ENCODE peak calls at places on chromosomes 3 and 15, in nine cellular contexts. X is stimulated activated CD4-positive, alpha-beta T cell treated with anti-CD3 and anti-CD28 coated beads, Interleukin-1b, Interleukin-23, amount 100 ng/mL, for 48 hours; A is A673; R is astrocyte; Q is RWPE1; J is hippocampal formation; O is frontal cortex; G is HEK293T; P is activated T-helper 1 cell treated with Interleukin-2 at 50 U/mL for 16 hours. L is an unnamed sample.

GRCh38 chr3:190127797-190128196 is 7.1 kb upstream of the P3H2 start:
- DNase-seq in Q (no peak), G (no peak), X (no peak), J (no peak), P (no peak), A (no peak), O (no peak), R (no peak), L (no peak)

GRCh38 chr3:170809021-170809974 is 60.7 kb downstream of the RPL22L1 start:
- DNase-seq in J (peak), G (peak), R (peak), A (peak), X (no peak), P (no peak), O (peak), Q (peak), L (peak)

GRCh38 chr3:183082355-183082915 is 16.9 kb downstream of the MCCC1 start:
- DNase-seq in R (no peak), J (no peak), P (no peak), O (no peak), A (no peak), X (no peak), Q (no peak), G (no peak), L (no peak)

GRCh38 chr3:52220380-52221026 is 4.9 kb downstream of the TLR9 start:
- DNase-seq in A (peak), J (peak), O (peak), R (no peak), Q (peak), X (peak), P (peak), G (peak), L (peak)

GRCh38 chr3:4421121-4421520 is 45.9 kb downstream of the SUMF1 start:
- DNase-seq in J (no peak), R (peak), G (no peak), Q (peak), A (no peak), P (no peak), O (no peak), X (peak), L (no peak)

GRCh38 chr15:67110400-67110799 is 45.0 kb downstream of the SMAD3 start:
- DNase-seq in X (no peak), A (no peak), R (no peak), P (no peak), O (no peak), G (no peak), J (no peak), Q (no peak), L (no peak)

GRCh38 chr3:169545606-169546005 is 117.9 kb downstream of the MECOM start:
- DNase-seq in P (no peak), O (no peak), Q (peak), R (no peak), J (no peak), A (no peak), G (no peak), X (no peak), L (no peak)

GRCh38 chr3:10242182-10243065 is 5.8 kb upstream of the TATDN2 start:
- DNase-seq in X (peak), G (no peak), J (no peak), Q (no peak), O (no peak), P (peak), R (peak), A (no peak), L (no peak)

GRCh38 chr15:82081904-82082810 is 36.3 kb upstream of the MEX3B start:
- DNase-seq in G (peak), J (no peak), Q (no peak), X (no peak), O (no peak), A (peak), P (no peak), R (peak), L (no peak)

GRCh38 chr3:143040264-143040879 is 39.0 kb downstream of the U2SURP start:
- DNase-seq in A (peak), X (no peak), O (no peak), G (no peak), J (peak), Q (no peak), P (no peak), R (peak), L (no peak)

GRCh38 chr15:28919679-28920655 is 34.2 kb downstream of the APBA2 start:
- DNase-seq in R (no peak), Q (no peak), P (no peak), O (no peak), J (no peak), G (no peak), X (no peak), A (no peak), L (no peak)

GRCh38 chr3:71070497-71071465 is 512.7 kb downstream of the FOXP1 start:
- DNase-seq in P (no peak), R (no peak), X (no peak), Q (no peak), G (no peak), J (no peak), A (peak), O (no peak), L (peak)

GRCh38 chr15:99442268-99442897 is 123.4 kb upstream of the MEF2A start:
- DNase-seq in R (peak), X (no peak), J (no peak), O (no peak), G (no peak), P (no peak), A (no peak), Q (peak), L (no peak)

GRCh38 chr3:177657243-177657642 is 460.0 kb upstream of the TBL1XR1 start:
- DNase-seq in Q (peak), R (no peak), G (no peak), O (no peak), A (no peak), J (no peak), P (no peak), X (no peak), L (no peak)

GRCh38 chr3:116302087-116302747 is 143.1 kb downstream of the LSAMP start:
- DNase-seq in Q (no peak), O (no peak), P (no peak), A (no peak), R (peak), X (no peak), G (no peak), J (no peak), L (no peak)

GRCh38 chr3:99875925-99876781 is 58.5 kb downstream of the CMSS1 start:
- DNase-seq in R (peak), O (peak), P (peak), J (peak), X (peak), A (peak), G (peak), Q (peak), L (peak)

GRCh38 chr3:185786956-185787877 is 37.6 kb downstream of the IGF2BP2 start:
- DNase-seq in O (no peak), X (no peak), Q (no peak), P (no peak), J (no peak), A (no peak), R (no peak), G (no peak), L (no peak)

GRCh38 chr3:133675631-133676335 is 14.0 kb upstream of the TOPBP1 start:
- DNase-seq in A (no peak), J (no peak), R (no peak), P (no peak), G (no peak), O (no peak), Q (no peak), X (no peak), L (no peak)

GRCh38 chr3:185059766-185060165 is 93.1 kb downstream of the C3orf70 start:
- DNase-seq in R (no peak), J (no peak), Q (no peak), O (no peak), G (no peak), P (no peak), X (no peak), A (no peak), L (no peak)